ENCODE peak calls at places on chromosomes 6 and 20, in five cellular contexts. One of them, this sample, is unnamed.

GRCh38 chr6:7146079-7146828 is 38.5 kb downstream of the RREB1 start:
- DNase-seq in transverse colon: peak
- DNase-seq in nephron progenitor cell: no peak
- DNase-seq in type B pancreatic cell: no peak
- DNase-seq in ovary: peak
- DNase-seq in this sample: no peak

GRCh38 chr6:122308074-122308473 is 91.4 kb upstream of the HSF2 start:
- DNase-seq in transverse colon: no peak
- DNase-seq in nephron progenitor cell: no peak
- DNase-seq in type B pancreatic cell: no peak
- DNase-seq in ovary: no peak
- DNase-seq in this sample: no peak

GRCh38 chr20:49344975-49345374 is 67.1 kb upstream of the ZNFX1 start:
- DNase-seq in transverse colon: peak
- DNase-seq in nephron progenitor cell: no peak
- DNase-seq in type B pancreatic cell: no peak
- DNase-seq in ovary: peak
- DNase-seq in this sample: no peak

GRCh38 chr6:37029249-37029959 is 23.9 kb downstream of the FGD2 start:
- DNase-seq in transverse colon: peak
- DNase-seq in nephron progenitor cell: peak
- DNase-seq in type B pancreatic cell: no peak
- DNase-seq in ovary: peak
- DNase-seq in this sample: no peak

GRCh38 chr6:6686748-6687601 is 98.5 kb downstream of the LY86 start:
- DNase-seq in transverse colon: peak
- DNase-seq in nephron progenitor cell: peak
- DNase-seq in type B pancreatic cell: peak
- DNase-seq in ovary: peak
- DNase-seq in this sample: no peak

GRCh38 chr6:25748049-25748448 is 6.5 kb upstream of the SLC17A4 start:
- DNase-seq in transverse colon: no peak
- DNase-seq in nephron progenitor cell: no peak
- DNase-seq in type B pancreatic cell: no peak
- DNase-seq in ovary: no peak
- DNase-seq in this sample: no peak

GRCh38 chr6:109240370-109241084 is 141.7 kb downstream of the CD164 start:
- DNase-seq in transverse colon: no peak
- DNase-seq in nephron progenitor cell: no peak
- DNase-seq in type B pancreatic cell: no peak
- DNase-seq in ovary: no peak
- DNase-seq in this sample: no peak

GRCh38 chr20:41221614-41222218 is 84.4 kb downstream of the PLCG1 start:
- DNase-seq in transverse colon: no peak
- DNase-seq in nephron progenitor cell: no peak
- DNase-seq in type B pancreatic cell: no peak
- DNase-seq in ovary: no peak
- DNase-seq in this sample: no peak

GRCh38 chr6:52306972-52307849 is 22.7 kb upstream of the MCM3 start:
- DNase-seq in transverse colon: no peak
- DNase-seq in nephron progenitor cell: no peak
- DNase-seq in type B pancreatic cell: no peak
- DNase-seq in ovary: no peak
- DNase-seq in this sample: no peak

GRCh38 chr6:130516604-130517003 is 150.8 kb downstream of the TMEM200A start:
- DNase-seq in transverse colon: no peak
- DNase-seq in nephron progenitor cell: no peak
- DNase-seq in type B pancreatic cell: no peak
- DNase-seq in ovary: no peak
- DNase-seq in this sample: no peak

GRCh38 chr6:137365648-137366047 is 128.5 kb downstream of the OLIG3 start:
- DNase-seq in transverse colon: no peak
- DNase-seq in nephron progenitor cell: no peak
- DNase-seq in type B pancreatic cell: no peak
- DNase-seq in ovary: no peak
- DNase-seq in this sample: no peak

GRCh38 chr6:69584536-69584912 is 212.3 kb downstream of the LMBRD1 start:
- DNase-seq in transverse colon: no peak
- DNase-seq in nephron progenitor cell: no peak
- DNase-seq in type B pancreatic cell: no peak
- DNase-seq in ovary: no peak
- DNase-seq in this sample: no peak

GRCh38 chr20:47785900-47786762 is 850 bp upstream of the SULF2 start:
- DNase-seq in transverse colon: peak
- DNase-seq in nephron progenitor cell: peak
- DNase-seq in type B pancreatic cell: peak
- DNase-seq in ovary: peak
- DNase-seq in this sample: no peak

GRCh38 chr6:71886184-71887005 is at the start of gene RIMS1:
- DNase-seq in transverse colon: no peak
- DNase-seq in nephron progenitor cell: peak
- DNase-seq in type B pancreatic cell: peak
- DNase-seq in ovary: no peak
- DNase-seq in this sample: no peak

GRCh38 chr6:42391441-42391840 is 60.3 kb downstream of the TRERF1 start:
- DNase-seq in transverse colon: no peak
- DNase-seq in nephron progenitor cell: no peak
- DNase-seq in type B pancreatic cell: no peak
- DNase-seq in ovary: no peak
- DNase-seq in this sample: no peak

GRCh38 chr20:16984481-16984880 is 236.3 kb downstream of the OTOR start:
- DNase-seq in transverse colon: no peak
- DNase-seq in nephron progenitor cell: no peak
- DNase-seq in type B pancreatic cell: no peak
- DNase-seq in ovary: no peak
- DNase-seq in this sample: no peak

GRCh38 chr20:23103284-23104018 is 17.3 kb upstream of the CD93 start:
- DNase-seq in transverse colon: no peak
- DNase-seq in nephron progenitor cell: no peak
- DNase-seq in type B pancreatic cell: no peak
- DNase-seq in ovary: no peak
- DNase-seq in this sample: peak

GRCh38 chr20:23101696-23102095 is 15.6 kb upstream of the CD93 start:
- DNase-seq in transverse colon: no peak
- DNase-seq in nephron progenitor cell: no peak
- DNase-seq in type B pancreatic cell: no peak
- DNase-seq in ovary: no peak
- DNase-seq in this sample: no peak

GRCh38 chr20:23105193-23105592 is 19.1 kb upstream of the CD93 start:
- DNase-seq in transverse colon: no peak
- DNase-seq in nephron progenitor cell: no peak
- DNase-seq in type B pancreatic cell: no peak
- DNase-seq in ovary: no peak
- DNase-seq in this sample: peak

GRCh38 chr20:23108871-23109270 is 22.7 kb upstream of the CD93 start:
- DNase-seq in transverse colon: no peak
- DNase-seq in nephron progenitor cell: no peak
- DNase-seq in type B pancreatic cell: no peak
- DNase-seq in ovary: no peak
- DNase-seq in this sample: no peak

DNA sequence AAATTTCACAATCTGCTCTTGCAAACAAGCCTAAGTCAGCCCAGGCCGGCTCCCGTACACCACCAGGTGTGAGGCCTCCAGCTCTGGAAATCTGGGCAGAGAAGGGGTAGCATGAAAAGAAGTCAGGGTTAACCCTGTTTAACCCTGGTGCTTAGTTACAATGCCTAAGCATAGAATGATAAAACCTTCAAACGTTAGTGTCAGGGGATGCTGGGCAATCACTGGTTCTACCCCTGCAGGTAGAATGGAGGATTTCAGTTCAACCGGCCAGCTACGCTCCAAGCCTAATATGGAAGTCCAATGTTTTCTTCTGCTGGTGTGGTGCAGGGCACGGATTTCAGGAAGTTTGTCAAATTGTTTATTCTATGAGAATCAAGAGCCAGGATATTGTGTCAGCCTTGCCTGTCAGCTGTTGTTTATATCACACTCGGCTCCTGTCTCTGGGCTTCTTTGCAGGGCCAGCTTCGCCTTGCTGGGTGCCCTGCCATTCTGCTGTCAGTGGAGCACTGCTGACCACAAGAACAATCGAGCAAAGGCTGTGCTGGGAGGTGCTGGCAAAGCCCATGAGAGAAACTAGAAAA is 20.2 kb upstream of the CD93 start:
- DNase-seq in transverse colon: no peak
- DNase-seq in nephron progenitor cell: no peak
- DNase-seq in type B pancreatic cell: no peak
- DNase-seq in ovary: no peak
- DNase-seq in this sample: peak
- TF ChIP-seq CTCF in transverse colon: no peak
- TF ChIP-seq CTCF in nephron progenitor cell: no peak
- TF ChIP-seq CTCF in type B pancreatic cell: peak
- TF ChIP-seq CTCF in ovary: no peak
- TF ChIP-seq CTCF in this sample: no peak

GRCh38 chr6:38776515-38776914 is 61.4 kb downstream of the DNAH8 start:
- DNase-seq in transverse colon: no peak
- DNase-seq in nephron progenitor cell: no peak
- DNase-seq in type B pancreatic cell: no peak
- DNase-seq in ovary: no peak
- DNase-seq in this sample: no peak

GRCh38 chr6:38775870-38776269 is 60.8 kb downstream of the DNAH8 start:
- DNase-seq in transverse colon: no peak
- DNase-seq in nephron progenitor cell: no peak
- DNase-seq in type B pancreatic cell: no peak
- DNase-seq in ovary: no peak
- DNase-seq in this sample: no peak

GRCh38 chr6:38771111-38771694 is 56.1 kb downstream of the DNAH8 start:
- DNase-seq in transverse colon: no peak
- DNase-seq in nephron progenitor cell: no peak
- DNase-seq in type B pancreatic cell: no peak
- DNase-seq in ovary: no peak
- DNase-seq in this sample: no peak

GRCh38 chr6:38774933-38775707 is 60.0 kb downstream of the DNAH8 start:
- DNase-seq in transverse colon: no peak
- DNase-seq in nephron progenitor cell: no peak
- DNase-seq in type B pancreatic cell: no peak
- DNase-seq in ovary: no peak
- DNase-seq in this sample: no peak

GRCh38 chr6:38773338-38773737 is 58.2 kb downstream of the DNAH8 start:
- DNase-seq in transverse colon: peak
- DNase-seq in nephron progenitor cell: peak
- DNase-seq in type B pancreatic cell: no peak
- DNase-seq in ovary: no peak
- DNase-seq in this sample: no peak
- TF ChIP-seq CTCF in transverse colon: peak
- TF ChIP-seq CTCF in nephron progenitor cell: no peak
- TF ChIP-seq CTCF in type B pancreatic cell: peak
- TF ChIP-seq CTCF in ovary: no peak
- TF ChIP-seq CTCF in this sample: peak

DNA sequence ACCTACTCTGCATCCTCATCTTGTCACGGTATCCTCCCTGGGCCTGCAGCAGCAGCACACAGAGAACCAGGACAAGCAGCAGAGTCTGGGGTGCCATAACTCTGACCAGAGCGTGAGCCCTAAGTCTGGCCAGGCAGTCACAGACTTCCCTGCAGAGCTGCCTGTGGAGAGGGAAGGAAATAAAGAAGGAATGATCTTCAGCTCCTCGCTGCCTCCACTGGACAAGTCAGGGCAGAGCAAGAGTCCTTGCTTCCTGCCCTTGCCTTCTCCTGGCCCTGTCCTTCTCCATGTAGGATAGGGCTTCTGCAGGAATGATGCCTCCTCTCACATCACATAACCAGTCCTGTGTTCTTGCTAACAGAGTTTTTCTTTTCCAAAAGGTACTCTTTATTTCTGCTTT is 15.9 kb upstream of the WFDC11 start:
- DNase-seq in transverse colon: no peak
- DNase-seq in nephron progenitor cell: peak
- DNase-seq in type B pancreatic cell: no peak
- DNase-seq in ovary: no peak
- DNase-seq in this sample: no peak
- TF ChIP-seq CTCF in transverse colon: no peak
- TF ChIP-seq CTCF in nephron progenitor cell: peak
- TF ChIP-seq CTCF in type B pancreatic cell: peak
- TF ChIP-seq CTCF in ovary: no peak
- TF ChIP-seq CTCF in this sample: no peak

GRCh38 chr20:63956664-63957003 is 418 bp upstream of the UCKL1 start:
- DNase-seq in transverse colon: no peak
- DNase-seq in nephron progenitor cell: no peak
- DNase-seq in type B pancreatic cell: no peak
- DNase-seq in ovary: no peak
- DNase-seq in this sample: no peak

GRCh38 chr20:63957004-63957689 is 931 bp upstream of the UCKL1 start:
- DNase-seq in transverse colon: peak
- DNase-seq in nephron progenitor cell: peak
- DNase-seq in type B pancreatic cell: no peak
- DNase-seq in ovary: peak
- DNase-seq in this sample: no peak

GRCh38 chr20:63953764-63954429 is 2.3 kb downstream of the UCKL1 start:
- DNase-seq in transverse colon: no peak
- DNase-seq in nephron progenitor cell: no peak
- DNase-seq in type B pancreatic cell: no peak
- DNase-seq in ovary: no peak
- DNase-seq in this sample: no peak

GRCh38 chr20:63955846-63956663 is at the start of gene UCKL1:
- DNase-seq in transverse colon: peak
- DNase-seq in nephron progenitor cell: peak
- DNase-seq in type B pancreatic cell: peak
- DNase-seq in ovary: peak
- DNase-seq in this sample: no peak

DNA sequence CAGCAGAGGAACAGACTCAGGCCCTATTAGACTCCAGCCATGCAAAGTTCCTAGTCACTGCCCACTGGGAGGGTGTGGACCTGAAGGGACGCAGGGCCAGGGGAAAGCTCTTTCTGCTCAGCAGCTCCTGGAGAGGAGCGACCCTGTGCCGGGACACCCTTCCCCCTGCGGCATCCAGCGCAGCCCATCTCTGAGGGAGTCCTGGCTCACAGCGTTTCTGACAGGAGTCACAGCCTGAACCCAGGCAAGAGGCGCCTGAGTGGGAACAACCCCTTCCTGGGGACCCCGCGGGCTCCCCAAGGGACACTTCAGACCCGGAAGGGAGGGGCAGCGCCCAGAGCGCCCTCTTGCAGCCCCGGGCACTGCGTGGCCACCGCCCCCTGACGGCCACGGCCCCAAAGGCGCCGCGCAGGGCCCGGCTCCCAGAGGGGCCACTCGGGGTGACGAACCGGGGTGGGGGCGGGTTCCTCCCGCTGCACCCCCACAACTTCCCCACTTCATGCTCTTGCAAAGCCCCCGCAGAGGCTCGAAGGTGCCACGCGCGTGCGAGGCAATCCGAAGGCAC is 853 bp downstream of the UCKL1 start:
- DNase-seq in transverse colon: peak
- DNase-seq in nephron progenitor cell: peak
- DNase-seq in type B pancreatic cell: no peak
- DNase-seq in ovary: no peak
- DNase-seq in this sample: no peak
- TF ChIP-seq CTCF in transverse colon: peak
- TF ChIP-seq CTCF in nephron progenitor cell: peak
- TF ChIP-seq CTCF in type B pancreatic cell: peak
- TF ChIP-seq CTCF in ovary: peak
- TF ChIP-seq CTCF in this sample: peak

GRCh38 chr6:28896505-28897392 is 27.0 kb downstream of the TRIM27 start:
- DNase-seq in transverse colon: peak
- DNase-seq in nephron progenitor cell: peak
- DNase-seq in type B pancreatic cell: peak
- DNase-seq in ovary: peak
- DNase-seq in this sample: no peak
- TF ChIP-seq CTCF in transverse colon: no peak
- TF ChIP-seq CTCF in nephron progenitor cell: no peak
- TF ChIP-seq CTCF in type B pancreatic cell: peak
- TF ChIP-seq CTCF in ovary: peak
- TF ChIP-seq CTCF in this sample: peak

GRCh38 chr20:62362991-62363919 is 3.9 kb downstream of the LAMA5 start:
- DNase-seq in transverse colon: peak
- DNase-seq in nephron progenitor cell: no peak
- DNase-seq in type B pancreatic cell: no peak
- DNase-seq in ovary: peak
- DNase-seq in this sample: no peak
- TF ChIP-seq CTCF in transverse colon: no peak
- TF ChIP-seq CTCF in nephron progenitor cell: no peak
- TF ChIP-seq CTCF in type B pancreatic cell: no peak
- TF ChIP-seq CTCF in ovary: no peak
- TF ChIP-seq CTCF in this sample: peak

This sample was measured in chondrocyte.